ENCODE peak calls at places on chromosomes 13 and 19, in ten cellular contexts. J is tibial nerve, C is HFFc6, B is hepatocyte, X is activated B cell treated with CpG ODN at 0.5 μM for 24 hours, W is AG04449, H is colonic mucosa, A is fibroblast of lung, G is AG09319, Z is neural progenitor cell. R is an unnamed sample.

GRCh38 chr19:34996978-34997640 is 3.0 kb upstream of the GRAMD1A start:
- DNase-seq in J (no peak), G (no peak), X (no peak), A (no peak), C (no peak), W (no peak), B (no peak), H (no peak), Z (no peak), R (peak; percentile 11)

GRCh38 chr13:110126391-110126961 is 180.5 kb downstream of the COL4A1 start:
- DNase-seq in B (peak; percentile 78), W (peak; percentile 93), C (peak; percentile 95), A (peak; percentile 95), J (no peak), Z (peak; percentile 92), H (no peak), X (no peak), G (peak; percentile 67), R (no peak)

GRCh38 chr13:111429064-111429558 is 108.7 kb downstream of the TEX29 start:
- DNase-seq in W (no peak), C (peak; percentile 20), H (peak; percentile 53), G (no peak), X (no peak), J (peak; percentile 63), A (peak; percentile 27), B (peak; percentile 73), Z (peak; percentile 69), R (peak; percentile 64)

GRCh38 chr13:102401305-102401704 is 543 bp downstream of the FGF14 start:
- DNase-seq in B (no peak), G (no peak), A (peak; percentile 48), H (no peak), J (no peak), Z (no peak), X (no peak), W (no peak), C (no peak), R (peak; percentile 31)

GRCh38 chr19:17530586-17530985 is 19.1 kb downstream of the PGLS start:
- DNase-seq in C (no peak), B (no peak), J (no peak), H (no peak), G (no peak), W (no peak), X (no peak), A (no peak), Z (no peak), R (no peak)

GRCh38 chr13:23541221-23541620 is 29.0 kb upstream of the TNFRSF19 start:
- DNase-seq in W (no peak), A (peak; percentile 39), Z (no peak), J (no peak), X (no peak), H (no peak), B (peak; percentile 20), G (no peak), C (no peak), R (no peak)

GRCh38 chr19:15195381-15195964 is 5.3 kb downstream of the NOTCH3 start:
- DNase-seq in Z (peak; percentile 93), X (no peak), J (no peak), B (peak; percentile 90), W (no peak), G (no peak), H (peak; percentile 41), A (peak; percentile 53), C (peak; percentile 39), R (no peak)

GRCh38 chr19:14127929-14128509 is 8.4 kb downstream of the ASF1B start:
- DNase-seq in H (no peak), Z (no peak), X (no peak), B (no peak), C (no peak), G (no peak), J (no peak), A (no peak), W (no peak), R (no peak)

GRCh38 chr19:56748443-56748842 is 76.9 kb upstream of the ZNF835 start:
- DNase-seq in X (no peak), Z (no peak), C (peak; percentile 2), A (peak; percentile 14), G (no peak), B (no peak), W (no peak), J (peak; percentile 34), H (no peak), R (no peak)

GRCh38 chr13:72290962-72291681 is 424.1 kb upstream of the DACH1 start:
- DNase-seq in H (no peak), W (peak; percentile 16), X (no peak), G (no peak), C (peak; percentile 76), J (no peak), A (peak; percentile 30), B (no peak), Z (no peak), R (no peak)

GRCh38 chr13:46607768-46608553 is 55.0 kb downstream of the LRCH1 start:
- DNase-seq in W (no peak), X (no peak), H (no peak), A (no peak), G (no peak), Z (no peak), C (no peak), B (peak; percentile 71), J (no peak), R (no peak)

GRCh38 chr19:58196911-58197616 is 14.2 kb downstream of the ZNF274 start:
- DNase-seq in X (no peak), Z (no peak), B (no peak), H (no peak), C (peak; percentile 9), W (no peak), G (no peak), A (peak; percentile 48), J (no peak), R (no peak)

GRCh38 chr19:33464733-33465115 is 56.9 kb downstream of the PEPD start:
- DNase-seq in C (no peak), J (no peak), B (no peak), H (no peak), Z (no peak), W (no peak), A (no peak), G (no peak), X (no peak), R (no peak)

GRCh38 chr13:25415196-25415595 is 43.4 kb downstream of the ATP8A2 start:
- DNase-seq in A (no peak), C (no peak), W (no peak), J (no peak), Z (no peak), H (no peak), B (no peak), X (no peak), G (no peak), R (no peak)

GRCh38 chr19:41206926-41207750 is 11.9 kb upstream of the AXL start:
- DNase-seq in H (peak; percentile 43), C (no peak), J (peak; percentile 87), A (peak; percentile 62), G (no peak), B (no peak), Z (no peak), X (no peak), W (no peak), R (no peak)

GRCh38 chr19:49664171-49665070 is 1.2 kb downstream of the IRF3 start:
- DNase-seq in A (peak; percentile 69), W (no peak), B (peak; percentile 96), C (peak; percentile 79), H (peak; percentile 97), X (peak; percentile 76), G (no peak), Z (peak; percentile 93), J (peak; percentile 93), R (peak; percentile 91)
- TF ChIP-seq CTCF in A (no peak), W (peak; percentile 26), B (no peak), C (peak; percentile 10), H (no peak), X (no peak), G (no peak), Z (peak; percentile 20), J (peak; percentile 20), R (no peak)

GRCh38 chr13:33927315-33927714 is 109.4 kb downstream of the RFC3 start:
- DNase-seq in A (peak; percentile 78), Z (no peak), W (peak; percentile 17), B (peak; percentile 11), J (no peak), C (peak; percentile 61), X (no peak), G (no peak), H (no peak), R (no peak)
- TF ChIP-seq CTCF in A (no peak), Z (no peak), W (no peak), B (no peak), J (no peak), C (no peak), X (no peak), G (no peak), H (no peak), R (no peak)

DNA sequence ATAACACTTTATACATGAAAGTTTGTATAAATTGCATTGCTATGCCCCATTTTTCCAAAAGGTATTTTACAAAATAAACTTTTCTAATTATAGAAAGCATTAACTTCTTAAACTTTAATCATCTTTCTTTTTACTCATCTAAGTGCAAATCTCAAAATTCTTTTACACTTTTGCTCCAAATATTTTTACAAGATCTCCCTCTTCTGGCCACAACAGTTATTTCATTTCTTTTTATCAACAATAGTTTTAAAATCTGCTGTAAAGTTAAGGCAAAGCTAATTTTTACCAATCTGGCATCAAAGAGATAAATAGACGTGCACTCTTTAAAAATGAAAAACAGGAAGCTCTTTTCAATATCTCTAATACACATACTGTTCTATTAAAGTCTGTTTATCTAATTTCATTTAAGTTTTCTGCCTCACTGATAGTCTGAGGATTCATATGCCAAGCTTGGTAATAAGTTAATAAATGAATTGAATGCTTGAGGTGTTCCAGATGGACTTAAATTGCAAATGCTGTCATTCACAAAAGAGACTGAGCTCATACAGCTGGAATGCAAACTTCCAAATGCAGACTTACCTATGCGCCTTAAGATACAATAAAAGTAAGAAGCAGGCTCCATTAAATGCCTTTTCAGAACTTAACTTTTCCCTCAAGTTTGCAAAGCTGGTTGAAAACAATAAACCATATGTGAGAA is 583.0 kb upstream of the ATXN8OS start:
- DNase-seq in B (no peak), H (no peak), G (no peak), J (no peak), X (no peak), A (peak; percentile 9), C (no peak), W (no peak), Z (no peak), R (no peak)
- TF ChIP-seq CTCF in B (peak; percentile 61), H (no peak), G (no peak), J (no peak), X (no peak), A (no peak), C (peak; percentile 56), W (no peak), Z (peak; percentile 58), R (peak; percentile 9)

DNA sequence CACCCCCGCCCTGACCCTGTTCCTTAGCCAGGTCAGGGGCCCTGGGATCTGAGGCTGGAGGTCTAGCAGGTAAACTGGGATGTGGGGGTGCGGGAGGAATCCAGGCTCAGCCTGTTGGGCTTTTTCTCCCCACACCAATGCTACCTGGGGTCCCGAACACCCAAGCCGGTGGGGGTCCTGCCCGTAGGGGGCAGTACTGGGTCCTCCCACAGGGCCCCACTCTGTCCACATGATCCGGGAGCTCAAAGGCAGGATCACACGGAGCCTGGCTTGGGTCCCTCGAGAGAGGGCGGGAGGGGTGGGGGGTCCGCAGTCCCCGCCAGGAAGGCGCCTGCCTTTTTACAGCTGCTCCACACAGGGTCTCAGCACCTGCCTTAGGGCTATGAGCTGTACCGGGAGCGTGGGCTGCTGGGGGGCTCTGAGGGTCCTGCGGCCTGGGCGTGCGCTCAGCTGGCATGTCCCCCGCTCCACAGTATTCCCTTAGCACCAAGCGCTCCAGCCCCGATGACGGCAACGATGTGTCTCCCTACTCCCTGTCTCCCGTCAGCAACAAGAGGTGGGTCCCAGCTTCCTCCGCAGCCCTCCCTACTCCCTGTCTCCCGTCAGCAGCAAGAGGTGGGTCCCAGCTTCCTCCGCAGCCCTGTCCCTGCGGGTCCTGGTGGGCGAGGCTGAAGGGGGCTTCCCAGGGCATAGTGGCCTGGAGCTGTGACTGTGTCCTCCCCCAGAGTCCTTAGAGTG is 12.3 kb upstream of the TEKTIP1 start:
- DNase-seq in C (no peak), H (no peak), Z (no peak), A (no peak), W (no peak), G (no peak), X (no peak), B (no peak), J (no peak), R (no peak)
- TF ChIP-seq CTCF in C (peak; percentile 47), H (no peak), Z (peak; percentile 34), A (no peak), W (no peak), G (no peak), X (no peak), B (peak; percentile 13), J (no peak), R (no peak)

R was measured in GM13976.